ENCODE peak calls at places on chromosomes 5 and 9, in eight cellular contexts. G, E, L, W, B, Z, R and P are unnamed samples.

GRCh38 chr9:112640311-112640710 is 77.6 kb downstream of the INIP start:
- DNase-seq in Z (no peak), E (no peak), L (no peak), R (no peak), W (no peak), B (no peak), G (no peak), P (no peak)

GRCh38 chr5:98929982-98930355 is 1.2 kb upstream of the CHD1 start:
- DNase-seq in E (peak), W (peak), Z (no peak), G (no peak), R (no peak), L (no peak), B (no peak), P (no peak)

GRCh38 chr5:102762095-102762534 is 7.0 kb downstream of the PAM start:
- DNase-seq in L (peak), B (no peak), R (peak), G (no peak), W (no peak), Z (no peak), E (no peak), P (no peak)

GRCh38 chr5:50672663-50673062 is 6.2 kb downstream of the PARP8 start:
- DNase-seq in B (no peak), G (no peak), Z (no peak), W (no peak), R (no peak), E (no peak), L (no peak), P (no peak)

GRCh38 chr5:142769251-142769792 is 855 bp upstream of the ARHGAP26 start:
- DNase-seq in Z (no peak), G (peak), R (no peak), B (no peak), L (peak), W (no peak), E (no peak), P (no peak)

GRCh38 chr5:66039701-66040100 is 104.4 kb upstream of the SREK1 start:
- DNase-seq in R (no peak), Z (no peak), E (no peak), W (no peak), L (no peak), G (no peak), B (no peak), P (no peak)

GRCh38 chr5:9335269-9335668 is 210.6 kb downstream of the SEMA5A start:
- DNase-seq in G (no peak), R (no peak), W (no peak), B (no peak), E (no peak), L (no peak), Z (no peak), P (no peak)

GRCh38 chr5:989961-990530 is 18.6 kb upstream of the NKD2 start:
- DNase-seq in E (peak), L (no peak), Z (no peak), R (no peak), G (no peak), W (no peak), B (no peak), P (no peak)

GRCh38 chr5:51685399-51685798 is 302.2 kb downstream of the ISL1 start:
- DNase-seq in R (no peak), G (no peak), B (no peak), W (no peak), Z (no peak), L (no peak), E (no peak), P (no peak)

GRCh38 chr5:167816354-167816753 is 475.1 kb upstream of the WWC1 start:
- DNase-seq in L (no peak), W (no peak), E (no peak), G (no peak), R (peak), B (no peak), Z (no peak), P (no peak)

GRCh38 chr5:175487514-175488222 is 9.3 kb downstream of the SFXN1 start:
- DNase-seq in R (no peak), Z (no peak), W (no peak), E (no peak), B (no peak), G (no peak), L (no peak), P (no peak)

GRCh38 chr5:136329791-136330190 is 35.6 kb downstream of the TRPC7 start:
- DNase-seq in W (no peak), E (no peak), G (no peak), B (no peak), Z (no peak), R (no peak), L (no peak), P (no peak)

GRCh38 chr5:146553446-146553845 is 37.5 kb upstream of the GPR151 start:
- DNase-seq in G (no peak), E (no peak), Z (no peak), B (no peak), W (no peak), R (no peak), L (no peak), P (no peak)

GRCh38 chr5:150763023-150763793 is 4.4 kb upstream of the DCTN4 start:
- DNase-seq in L (peak), Z (peak), R (peak), G (no peak), W (peak), B (no peak), E (peak), P (peak)

GRCh38 chr9:79977510-79978197 is 405.9 kb downstream of the TLE4 start:
- DNase-seq in R (no peak), Z (no peak), L (no peak), G (no peak), B (no peak), W (no peak), E (no peak), P (no peak)

GRCh38 chr5:69024241-69024651 is 69.6 kb upstream of the SLC30A5 start:
- DNase-seq in Z (peak), G (peak), B (peak), W (peak), R (peak), L (peak), E (peak), P (peak)

GRCh38 chr5:169945831-169946261 is 34.4 kb downstream of the INSYN2B start:
- DNase-seq in G (no peak), Z (no peak), E (peak), W (peak), R (peak), B (no peak), L (peak), P (peak)

GRCh38 chr5:64971538-64971937 is 202.8 kb downstream of the CWC27 start:
- DNase-seq in W (no peak), E (no peak), R (no peak), L (no peak), B (no peak), Z (no peak), G (no peak), P (no peak)

GRCh38 chr5:62596691-62597090 is 18.1 kb downstream of the LRRC70 start:
- DNase-seq in B (no peak), Z (no peak), L (no peak), E (no peak), R (no peak), W (no peak), G (no peak), P (no peak)

GRCh38 chr5:886051-886450 is 6.5 kb downstream of the BRD9 start:
- DNase-seq in L (no peak), Z (no peak), W (no peak), B (no peak), R (no peak), G (no peak), E (no peak), P (no peak)

GRCh38 chr9:105264380-105264779 is 19.9 kb downstream of the SLC44A1 start:
- DNase-seq in G (peak), W (no peak), R (peak), B (no peak), L (peak), E (no peak), Z (peak), P (no peak)

GRCh38 chr5:13448843-13449242 is 495.6 kb downstream of the DNAH5 start:
- DNase-seq in W (no peak), L (no peak), E (no peak), G (no peak), B (no peak), R (no peak), Z (no peak), P (no peak)

GRCh38 chr9:99076483-99077171 is 28.3 kb upstream of the TGFBR1 start:
- DNase-seq in Z (no peak), L (no peak), B (no peak), E (no peak), R (no peak), G (peak), W (no peak), P (peak)

GRCh38 chr9:14616188-14616982 is 76.8 kb downstream of the ZDHHC21 start:
- DNase-seq in W (peak), Z (peak), E (peak), L (no peak), R (peak), B (no peak), G (no peak), P (no peak)

GRCh38 chr9:89746385-89747116 is 141.7 kb downstream of the GADD45G start:
- DNase-seq in R (peak), B (no peak), W (no peak), Z (no peak), L (no peak), E (peak), G (no peak), P (no peak)